ENCODE peak calls at places on chromosomes 13 and 19, in five cellular contexts. S is HEK293T, E is HepG2, O is H1, H is GM12878. G is an unnamed sample.

GRCh38 chr13:94968040-94968756 is 255.9 kb upstream of the SOX21 start:
- DNase-seq in S (peak; percentile 55), E (no peak), O (peak; percentile 83), H (no peak), G (no peak)

GRCh38 chr19:1986357-1987162 is 29.0 kb downstream of the BTBD2 start:
- DNase-seq in S (no peak), O (no peak), H (no peak), E (no peak), G (no peak)

GRCh38 chr13:55244991-55245644 is 1895.6 kb upstream of the PRR20A start:
- DNase-seq in S (peak; percentile 26), H (no peak), E (peak; percentile 1), O (peak; percentile 66), G (peak; percentile 32)

GRCh38 chr13:44300895-44301638 is 72.6 kb upstream of the SERP2 start:
- DNase-seq in E (no peak), H (peak; percentile 56), O (no peak), S (no peak), G (no peak)

GRCh38 chr13:39370554-39370953 is 232.4 kb downstream of the LHFPL6 start:
- DNase-seq in O (no peak), H (no peak), E (no peak), S (no peak), G (no peak)

GRCh38 chr13:80030491-80030890 is 310.4 kb downstream of the SPRY2 start:
- DNase-seq in E (no peak), O (no peak), H (no peak), S (no peak), G (no peak)

GRCh38 chr19:43720936-43721335 is 5.1 kb downstream of the IRGC start:
- DNase-seq in H (no peak), O (no peak), S (no peak), E (no peak), G (no peak)

GRCh38 chr13:99434258-99434788 is 66.9 kb upstream of the TM9SF2 start:
- DNase-seq in H (no peak), S (no peak), O (no peak), E (peak; percentile 17), G (no peak)

GRCh38 chr13:43074824-43075510 is 51.6 kb downstream of the DNAJC15 start:
- DNase-seq in E (no peak), O (no peak), H (no peak), S (no peak), G (no peak)

GRCh38 chr19:4933528-4933927 is 24.2 kb downstream of the UHRF1 start:
- DNase-seq in S (no peak), E (no peak), O (no peak), H (no peak), G (no peak)

GRCh38 chr13:112616586-112617381 is 28.8 kb upstream of the TUBGCP3 start:
- DNase-seq in E (peak; percentile 35), H (no peak), O (peak; percentile 53), S (peak; percentile 50), G (no peak)

GRCh38 chr13:45879666-45880065 is 28.1 kb upstream of the SIAH3 start:
- DNase-seq in S (peak; percentile 46), H (no peak), O (peak; percentile 57), E (peak; percentile 39), G (no peak)

GRCh38 chr13:99275093-99275469 is 16.9 kb upstream of the GPR18 start:
- DNase-seq in S (no peak), H (no peak), O (no peak), E (no peak), G (no peak)

GRCh38 chr19:45253396-45254027 is 2.4 kb downstream of the MARK4 start:
- DNase-seq in O (no peak), E (no peak), H (no peak), S (no peak), G (no peak)

GRCh38 chr13:95254341-95254740 is 46.9 kb downstream of the ABCC4 start:
- DNase-seq in S (no peak), E (no peak), O (no peak), H (no peak), G (no peak)

GRCh38 chr13:113105032-113105993 is at the start of gene F7:
- DNase-seq in H (no peak), O (no peak), E (peak; percentile 91), S (no peak), G (no peak)

GRCh38 chr19:15866646-15867045 is 31.2 kb downstream of the CYP4F2 start:
- DNase-seq in O (no peak), S (no peak), H (no peak), E (no peak), G (no peak)

GRCh38 chr13:47094734-47095434 is 198.0 kb upstream of the HTR2A start:
- DNase-seq in S (no peak), H (peak; percentile 48), E (no peak), O (no peak), G (no peak)

GRCh38 chr19:18156841-18157464 is 4.0 kb downstream of the PIK3R2 start:
- DNase-seq in S (peak; percentile 62), O (no peak), H (no peak), E (peak; percentile 63), G (no peak)

GRCh38 chr13:46079770-46080169 is 25.1 kb downstream of the CPB2 start:
- DNase-seq in O (no peak), S (no peak), E (no peak), H (no peak), G (no peak)

GRCh38 chr13:24734951-24735350 is 29.0 kb upstream of the RNF17 start:
- DNase-seq in S (no peak), O (no peak), E (no peak), H (peak; percentile 25), G (no peak)

GRCh38 chr13:24264976-24265375 is 44.4 kb upstream of the C1QTNF9 start:
- DNase-seq in H (no peak), S (no peak), O (no peak), E (no peak), G (no peak)

GRCh38 chr19:16371540-16371986 is 46.9 kb downstream of the KLF2 start:
- DNase-seq in O (no peak), S (no peak), H (peak; percentile 79), E (no peak), G (no peak)

GRCh38 chr13:99969934-99970760 is 1.4 kb downstream of the ZIC5 start:
- DNase-seq in H (no peak), E (peak; percentile 57), S (peak; percentile 62), O (peak; percentile 76), G (no peak)

GRCh38 chr13:102466836-102467235 is 65.0 kb upstream of the FGF14 start:
- DNase-seq in O (no peak), E (no peak), S (no peak), H (no peak), G (no peak)

GRCh38 chr13:96229356-96229755 is 139.4 kb downstream of the HS6ST3 start:
- DNase-seq in O (no peak), H (no peak), E (peak; percentile 21), S (peak; percentile 12), G (peak; percentile 18)

GRCh38 chr19:2888739-2889224 is 11.9 kb upstream of the ZNF57 start:
- DNase-seq in O (no peak), H (no peak), E (no peak), S (no peak), G (peak; percentile 76)

GRCh38 chr13:46181799-46182490 is at the start of gene LCP1:
- DNase-seq in H (peak; percentile 97), O (no peak), E (no peak), S (no peak), G (no peak)

GRCh38 chr19:3914199-3914598 is 18.7 kb upstream of the NMRK2 start:
- DNase-seq in O (no peak), H (no peak), E (no peak), S (no peak), G (no peak)

GRCh38 chr19:58499021-58499927 is 12.5 kb downstream of the SLC27A5 start:
- DNase-seq in S (peak; percentile 97), O (peak; percentile 99), E (peak; percentile 98), H (peak; percentile 89), G (peak; percentile 95)

GRCh38 chr13:30804474-30804873 is 69.1 kb downstream of the ALOX5AP start:
- DNase-seq in H (no peak), O (no peak), E (no peak), S (no peak), G (no peak)
- TF ChIP-seq SUZ12 in H (no peak), O (no peak), E (no peak), S (no peak), G (no peak)

DNA sequence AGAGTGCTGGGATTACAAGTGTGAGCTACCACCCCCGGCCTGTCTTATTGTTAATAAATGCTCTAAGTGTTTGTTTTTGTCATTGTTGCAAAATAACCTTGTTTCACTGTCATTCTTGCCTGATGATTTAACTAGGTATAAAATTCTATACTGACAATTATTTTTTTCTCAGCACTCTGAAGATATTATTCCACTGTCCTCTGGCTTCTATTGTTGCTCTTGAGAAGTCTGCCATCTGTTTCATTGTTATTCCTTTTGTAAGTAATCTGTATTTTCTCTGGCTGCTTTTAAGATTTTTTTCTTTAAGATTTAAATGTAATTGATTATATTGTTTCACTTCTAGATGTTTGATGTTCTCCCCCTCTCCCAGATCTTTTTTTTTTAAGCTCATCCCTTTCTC is 17.6 kb downstream of the ZNF420 start:
- DNase-seq in E (no peak), S (no peak), H (no peak), O (no peak), G (no peak)
- TF ChIP-seq SUZ12 in E (no peak), S (no peak), H (no peak), O (no peak), G (no peak)

DNA sequence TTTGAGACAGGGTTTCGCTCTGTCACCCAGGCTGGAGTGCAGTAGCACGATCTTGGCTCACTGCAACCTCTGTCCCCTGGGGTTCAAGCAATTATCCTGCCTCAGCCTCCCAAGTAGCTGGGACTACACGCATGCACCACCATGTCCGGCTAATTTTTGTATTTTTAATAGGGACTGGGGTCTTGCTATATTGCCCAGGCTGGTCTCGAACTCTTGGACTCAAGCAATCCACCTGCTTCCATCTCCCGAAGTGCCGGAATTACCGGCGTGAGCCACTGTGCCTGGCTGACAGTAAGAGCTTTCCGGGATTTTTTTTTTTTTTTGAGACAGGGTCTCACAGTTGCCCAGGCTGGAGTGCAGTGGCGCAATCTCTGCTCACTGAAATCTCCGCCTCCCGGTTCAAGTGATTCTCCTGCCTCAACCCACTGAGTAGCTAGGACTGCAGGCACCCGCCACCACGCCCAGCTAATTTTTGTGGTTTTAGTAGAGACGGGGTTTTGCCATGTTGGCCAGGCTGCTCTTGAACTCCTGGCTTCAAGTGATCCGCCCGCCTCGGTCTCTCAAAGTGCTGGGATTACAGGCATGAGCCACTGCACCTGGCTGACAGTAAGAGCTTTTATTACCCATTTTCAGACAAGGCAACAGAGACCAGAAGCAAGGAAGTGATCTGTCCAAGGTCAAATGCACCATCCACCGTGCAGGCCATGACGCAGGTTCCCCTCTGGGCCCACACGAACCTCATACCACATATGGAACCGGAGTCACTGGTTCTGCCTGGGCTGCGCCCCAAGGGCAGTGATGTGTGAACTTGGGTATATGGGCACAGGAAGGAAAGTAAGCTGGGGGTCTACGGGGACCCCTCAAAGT is 21.0 kb downstream of the RFX1 start:
- DNase-seq in H (no peak), E (peak; percentile 18), S (no peak), O (no peak), G (no peak)
- TF ChIP-seq SUZ12 in H (no peak), E (no peak), S (no peak), O (no peak), G (no peak)

DNA sequence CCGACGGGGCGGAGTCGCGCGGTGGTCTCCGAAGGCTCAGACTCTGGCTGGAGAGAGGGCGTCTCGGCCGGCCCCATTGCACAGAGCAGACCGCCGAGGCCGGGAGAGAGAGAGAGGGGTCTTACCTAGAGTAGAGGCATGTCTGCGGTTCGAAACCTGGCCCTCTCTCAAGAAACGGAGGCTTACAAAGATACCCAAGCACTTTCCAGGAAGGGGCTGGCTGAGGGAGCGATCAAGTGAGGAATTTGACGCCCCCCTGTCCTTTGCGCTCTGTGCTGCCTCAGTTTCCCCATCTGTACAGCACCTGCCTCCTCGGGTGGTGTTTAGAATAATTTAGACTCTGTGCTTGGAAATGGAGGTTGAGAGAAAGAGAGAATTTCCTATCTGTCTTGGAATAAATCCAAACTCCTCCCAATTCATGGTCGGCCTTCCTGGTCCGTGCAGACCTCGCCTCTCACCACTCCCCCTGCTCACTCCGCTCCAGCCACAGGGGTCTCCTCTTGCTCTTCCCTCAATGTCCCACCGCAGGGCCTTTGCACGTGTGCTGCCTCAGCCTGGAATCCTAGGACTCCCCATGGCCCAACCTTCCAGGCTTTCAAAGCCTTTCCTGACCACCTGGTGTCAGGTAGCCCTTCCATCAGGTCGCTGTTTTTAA is 659 bp upstream of the ISOC2 start:
- DNase-seq in O (no peak), S (no peak), E (peak; percentile 50), H (no peak), G (no peak)
- TF ChIP-seq SUZ12 in O (no peak), S (no peak), E (no peak), H (no peak), G (no peak)

G was measured in NT2/D1.